ENCODE peak calls at places on chromosomes 12 and 14, in four cellular contexts. F is K562, U is H1, Q is GM12878. D is an unnamed sample.

GRCh38 chr12:68317047-68317667 is 15.0 kb downstream of the MDM1 start:
- DNase-seq in Q (no peak), F (peak), U (no peak), D (peak)

GRCh38 chr14:80978403-80978802 is 23.0 kb downstream of the TSHR start:
- DNase-seq in F (no peak), Q (no peak), U (no peak), D (no peak)

GRCh38 chr12:31750747-31751039 is 21.9 kb upstream of the AMN1 start:
- DNase-seq in Q (no peak), U (no peak), F (no peak), D (no peak)

GRCh38 chr12:87157791-87158190 is 871.4 kb downstream of the C12orf50 start:
- DNase-seq in U (peak), Q (no peak), F (no peak), D (peak)

GRCh38 chr12:49357099-49357678 is 10.1 kb upstream of the SPATS2 start:
- DNase-seq in Q (no peak), U (no peak), F (no peak), D (peak)

GRCh38 chr12:69196302-69197288 is 42.8 kb upstream of the CPSF6 start:
- DNase-seq in Q (no peak), F (peak), U (no peak), D (peak)

GRCh38 chr14:92190768-92191167 is 69.0 kb downstream of the CPSF2 start:
- DNase-seq in Q (no peak), U (no peak), F (no peak), D (no peak)

GRCh38 chr12:16524378-16524777 is 81.6 kb downstream of the LMO3 start:
- DNase-seq in F (no peak), U (no peak), Q (no peak), D (no peak)

GRCh38 chr14:60647081-60647836 is 2.0 kb downstream of the SIX1 start:
- DNase-seq in U (no peak), Q (no peak), F (no peak), D (peak)

GRCh38 chr12:132955094-132955932 is 793 bp downstream of the ZNF605 start:
- DNase-seq in F (peak), U (no peak), Q (no peak), D (peak)

GRCh38 chr14:68182492-68182891 is 362.9 kb downstream of the RAD51B start:
- DNase-seq in U (no peak), Q (peak), F (no peak), D (no peak)

GRCh38 chr12:1782215-1782614 is 38.1 kb upstream of the LRTM2 start:
- DNase-seq in U (no peak), F (no peak), Q (no peak), D (no peak)

GRCh38 chr14:76812093-76812421 is 625 bp downstream of the ANGEL1 start:
- DNase-seq in U (no peak), Q (no peak), F (no peak), D (no peak)

GRCh38 chr12:54304187-54304810 is 3.5 kb upstream of the NFE2 start:
- DNase-seq in Q (no peak), F (peak), U (no peak), D (no peak)

GRCh38 chr12:69502342-69503081 is 32.3 kb downstream of the FRS2 start:
- DNase-seq in F (no peak), Q (no peak), U (no peak), D (no peak)

GRCh38 chr12:49621651-49622500 is 1.5 kb upstream of the PRPF40B start:
- DNase-seq in U (no peak), Q (no peak), F (peak), D (no peak)

GRCh38 chr12:108888031-108888430 is 8.1 kb downstream of the DAO start:
- DNase-seq in U (no peak), Q (no peak), F (no peak), D (no peak)
- TF ChIP-seq CHD1 in U (no peak), Q (no peak), F (no peak), D (no peak)

DNA sequence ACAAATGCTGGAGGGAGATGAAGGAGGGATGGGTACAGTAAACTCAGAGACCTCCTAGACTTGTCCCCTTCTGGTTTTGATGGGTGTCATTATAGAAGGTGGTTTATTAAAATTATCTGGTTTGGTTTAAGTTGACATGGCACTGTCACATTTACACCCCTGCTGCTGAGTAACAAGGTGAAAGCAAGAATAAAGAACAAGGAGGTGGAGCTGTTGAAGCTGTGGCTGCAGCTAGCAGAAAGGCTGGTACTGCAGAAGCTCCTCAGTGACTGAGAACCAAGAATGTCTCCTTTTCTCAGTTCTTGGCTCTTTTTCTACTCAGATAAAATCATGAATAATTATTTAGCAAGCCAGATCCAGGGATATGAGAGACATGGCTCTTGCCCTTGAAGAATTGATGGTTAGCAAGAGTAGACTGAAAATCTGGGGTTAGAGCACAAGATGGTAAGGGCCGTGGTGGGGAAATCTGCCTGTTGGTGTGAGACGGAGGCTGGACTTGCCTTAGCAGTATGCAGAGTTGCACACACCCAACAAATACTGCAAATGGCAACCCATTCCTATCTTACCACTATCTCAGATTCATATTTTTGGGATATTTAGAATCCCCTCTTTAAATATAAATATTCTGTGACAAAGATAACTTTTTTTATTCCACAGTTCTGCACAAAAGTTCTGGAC is at the start of gene GZMH:
- DNase-seq in U (no peak), F (no peak), Q (no peak), D (no peak)
- TF ChIP-seq CHD1 in U (no peak), F (no peak), Q (no peak), D (no peak)

DNA sequence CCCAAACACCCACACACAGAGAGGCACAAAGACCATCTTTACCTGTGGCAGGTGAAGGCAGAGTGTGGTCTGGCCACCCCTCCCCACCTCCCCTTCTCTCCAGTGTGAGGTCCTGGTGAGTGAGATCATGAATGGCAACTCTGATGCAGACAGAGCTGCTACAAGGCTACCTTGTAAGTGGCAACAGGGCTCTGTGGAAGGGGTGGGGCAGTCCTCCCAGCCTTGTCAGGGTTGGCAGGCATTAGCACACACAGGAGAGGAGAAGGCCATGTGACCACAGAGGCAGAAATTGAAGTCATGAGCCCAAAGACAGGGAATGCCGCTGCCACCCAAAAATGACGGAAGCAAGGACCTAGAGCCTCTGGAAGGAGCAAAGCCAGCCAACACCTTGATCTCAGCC is 30.7 kb downstream of the VWF start:
- DNase-seq in U (no peak), F (no peak), Q (no peak), D (no peak)
- TF ChIP-seq CHD1 in U (no peak), F (no peak), Q (no peak), D (no peak)

DNA sequence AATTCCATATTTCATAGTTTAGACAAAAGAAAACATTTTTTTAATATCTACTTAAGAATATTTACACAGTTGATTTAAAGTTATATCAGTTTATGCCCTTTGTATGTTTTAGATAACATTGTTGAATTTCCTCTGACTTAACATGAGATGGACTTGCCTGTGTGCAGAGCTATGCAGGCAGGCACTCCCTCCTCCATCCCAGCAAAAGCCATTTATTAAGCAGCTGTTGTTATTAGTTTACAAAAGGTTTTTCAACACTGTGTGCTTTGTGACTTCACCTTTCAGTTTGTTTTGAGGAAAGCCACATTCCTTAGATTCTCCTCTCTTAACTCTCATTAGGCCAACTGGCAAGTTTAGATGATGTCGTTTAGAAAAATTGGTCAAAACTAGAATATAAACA is 337.5 kb upstream of the PDE3A start:
- DNase-seq in Q (no peak), U (no peak), F (no peak), D (peak)
- TF ChIP-seq CHD1 in Q (no peak), U (no peak), F (no peak), D (no peak)

GRCh38 chr12:103627189-103627855 is 40.2 kb downstream of the STAB2 start:
- DNase-seq in U (no peak), F (no peak), Q (no peak), D (no peak)

GRCh38 chr12:103623716-103624115 is 36.6 kb downstream of the STAB2 start:
- DNase-seq in F (no peak), Q (no peak), U (no peak), D (no peak)

GRCh38 chr12:103626498-103626897 is 39.4 kb downstream of the STAB2 start:
- DNase-seq in Q (no peak), U (no peak), F (no peak), D (peak)
- TF ChIP-seq CHD1 in Q (no peak), U (no peak), F (no peak), D (no peak)

GRCh38 chr12:124361996-124362395 is 67.1 kb downstream of the RFLNA start:
- DNase-seq in U (no peak), Q (no peak), F (no peak), D (no peak)
- TF ChIP-seq CHD1 in U (no peak), Q (no peak), F (no peak), D (no peak)

GRCh38 chr14:89675590-89675989 is 258.6 kb upstream of the FOXN3 start:
- DNase-seq in Q (no peak), F (no peak), U (no peak), D (no peak)
- TF ChIP-seq CHD1 in Q (no peak), F (no peak), U (no peak), D (no peak)

GRCh38 chr14:74018704-74019407 is at the start of the genes BBOF1 and ENTPD5:
- DNase-seq in F (peak), Q (peak), U (peak), D (peak)

GRCh38 chr14:74015965-74016364 is 3.1 kb downstream of the ENTPD5 start:
- DNase-seq in U (no peak), Q (no peak), F (no peak), D (no peak)

GRCh38 chr14:74019408-74019714 is 212 bp downstream of the BBOF1 start:
- DNase-seq in F (no peak), Q (no peak), U (no peak), D (no peak)

GRCh38 chr14:74018029-74018703 is 922 bp downstream of the ENTPD5 start:
- DNase-seq in F (no peak), Q (no peak), U (no peak), D (peak)

GRCh38 chr14:74019743-74020142 is 594 bp downstream of the BBOF1 start:
- DNase-seq in Q (no peak), F (no peak), U (no peak), D (peak)
- TF ChIP-seq CHD1 in Q (no peak), F (no peak), U (no peak), D (no peak)

D was measured in IMR-90.